ENCODE peak calls at places on chromosome 17, in four cellular contexts. S is upper lobe of right lung, X is GM12878, E is fibroblast of lung. H is an unnamed sample.

GRCh38 chr17:20281860-20282259 is 185.5 kb downstream of the LGALS9B start:
- DNase-seq in S (peak; percentile 82), X (no peak), E (peak; percentile 19), H (no peak)

GRCh38 chr17:5619088-5619740 is 34.9 kb upstream of the NLRP1 start:
- DNase-seq in S (no peak), X (peak; percentile 37), E (no peak), H (no peak)

GRCh38 chr17:2706911-2707510 is 4.6 kb downstream of the CLUH start:
- DNase-seq in S (no peak), X (no peak), E (no peak), H (peak; percentile 33)

GRCh38 chr17:69763503-69763902 is 311.5 kb upstream of the KCNJ16 start:
- DNase-seq in S (no peak), X (no peak), E (peak; percentile 69), H (no peak)

GRCh38 chr17:60077672-60078519 is 825 bp downstream of the HEATR6 start:
- DNase-seq in S (no peak), X (no peak), E (peak; percentile 30), H (no peak)

GRCh38 chr17:13736915-13737314 is 135.2 kb upstream of the HS3ST3A1 start:
- DNase-seq in S (no peak), X (no peak), E (peak; percentile 88), H (no peak)

GRCh38 chr17:76682306-76682705 is 28.5 kb downstream of the MXRA7 start:
- DNase-seq in S (no peak), X (no peak), E (peak; percentile 90), H (no peak)

GRCh38 chr17:32504166-32504990 is 17.6 kb downstream of the CDK5R1 start:
- DNase-seq in S (peak; percentile 72), X (no peak), E (peak; percentile 59), H (no peak)

GRCh38 chr17:19867654-19868395 is at the start of gene ULK2:
- DNase-seq in S (peak; percentile 84), X (no peak), E (peak; percentile 84), H (peak; percentile 85)

GRCh38 chr17:74149597-74150427 is 53.7 kb upstream of the RPL38 start:
- DNase-seq in S (no peak), X (no peak), E (no peak), H (no peak)

GRCh38 chr17:41512789-41513547 is 5.7 kb downstream of the KRT15 start:
- DNase-seq in S (no peak), X (no peak), E (no peak), H (no peak)

GRCh38 chr17:57755479-57756070 is 10.5 kb upstream of the CCDC182 start:
- DNase-seq in S (no peak), X (no peak), E (no peak), H (no peak)

GRCh38 chr17:58531661-58532554 is 17.5 kb upstream of the MTMR4 start:
- DNase-seq in S (peak; percentile 79), X (no peak), E (peak; percentile 48), H (peak; percentile 37)

GRCh38 chr17:10628756-10629155 is 28.4 kb downstream of the MYH3 start:
- DNase-seq in S (no peak), X (no peak), E (no peak), H (no peak)

GRCh38 chr17:6454495-6455320 is 10.5 kb downstream of the PIMREG start:
- DNase-seq in S (peak; percentile 61), X (no peak), E (no peak), H (no peak)

GRCh38 chr17:58702708-58703107 is 10.3 kb downstream of the RAD51C start:
- DNase-seq in S (no peak), X (no peak), E (no peak), H (no peak)

GRCh38 chr17:21351366-21352065 is 24.6 kb upstream of the KCNJ12 start:
- DNase-seq in S (peak; percentile 31), X (no peak), E (no peak), H (no peak)

GRCh38 chr17:30336369-30337171 is 2.7 kb upstream of the TMIGD1 start:
- DNase-seq in S (no peak), X (no peak), E (peak; percentile 36), H (no peak)

GRCh38 chr17:66468241-66469087 is 166.1 kb downstream of the PRKCA start:
- DNase-seq in S (no peak), X (peak; percentile 1), E (peak; percentile 40), H (no peak)

GRCh38 chr17:82289822-82290541 is 16.5 kb upstream of the CSNK1D start:
- DNase-seq in S (peak; percentile 55), X (no peak), E (no peak), H (no peak)
- H3K27ac ChIP-seq in S (peak overlapping the region; percentile 24), X (no peak overlapping the region), E (no peak overlapping the region), H (no peak overlapping the region)

GRCh38 chr17:79784353-79785016 is 6.5 kb downstream of the CBX2 start:
- DNase-seq in S (no peak), X (no peak), E (no peak), H (no peak)
- H3K36me3 ChIP-seq in S (no peaks in the 10 kb centered on the region), X (no peaks in the 10 kb centered on the region), E (peaks cover 1% of the 10 kb centered on the region), H (no peaks in the 10 kb centered on the region)

DNA sequence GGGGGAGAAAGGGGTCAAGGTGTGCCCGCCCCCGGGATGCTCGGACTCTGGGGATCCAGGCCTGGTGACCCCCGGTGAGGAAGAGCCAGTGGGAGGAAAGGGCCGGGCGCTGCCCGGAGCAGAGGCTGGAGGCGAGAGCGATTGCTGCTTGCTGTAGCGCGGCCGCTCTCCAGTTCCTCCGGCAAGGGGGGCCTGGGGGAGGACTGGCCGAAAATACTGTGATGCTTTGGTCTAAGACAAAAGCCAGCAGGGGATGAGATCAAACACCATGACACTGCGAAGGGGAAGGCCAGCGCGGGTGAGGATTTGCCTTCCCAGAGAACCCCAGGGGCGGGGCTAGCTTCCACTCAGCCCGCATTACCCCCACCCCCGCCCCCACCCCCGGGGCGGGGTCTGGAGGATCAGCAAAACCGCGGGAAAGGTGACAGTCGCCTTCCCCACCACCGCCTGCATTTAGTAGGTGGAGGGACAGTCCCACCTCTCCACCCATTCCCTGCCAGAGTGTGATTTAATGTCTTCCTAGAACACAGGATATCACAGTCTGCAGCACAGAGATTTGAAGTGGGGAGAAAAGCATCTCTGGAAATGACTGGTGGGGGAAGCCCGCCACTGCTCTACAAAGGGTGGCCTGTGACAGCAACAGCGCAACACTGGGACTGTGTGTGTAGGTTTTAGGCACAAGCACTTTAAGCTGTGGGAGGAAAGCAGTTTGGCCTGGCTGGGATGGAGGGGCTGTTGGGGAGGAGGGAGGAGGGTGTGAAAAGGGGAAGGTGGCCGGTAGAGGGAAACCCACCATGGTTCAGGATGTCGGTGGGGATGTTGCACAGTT is 25.7 kb downstream of the MRC2 start:
- DNase-seq in S (peak; percentile 90), X (peak; percentile 64), E (peak; percentile 57), H (peak; percentile 79)
- H3K27ac ChIP-seq in S (peak overlapping the region; percentile 86), X (no peak overlapping the region), E (peak overlapping the region; percentile 85), H (peak overlapping the region; percentile 67)

GRCh38 chr17:45243750-45244149 is 18.1 kb downstream of the SPATA32 start:
- DNase-seq in S (no peak), X (no peak), E (no peak), H (no peak)
- H3K36me3 ChIP-seq in S (peaks cover 35% of the 10 kb centered on the region), X (peaks cover 49% of the 10 kb centered on the region), E (no peaks in the 10 kb centered on the region), H (no peaks in the 10 kb centered on the region)

GRCh38 chr17:80662557-80662956 is 117.9 kb downstream of the RPTOR start:
- DNase-seq in S (no peak), X (no peak), E (no peak), H (no peak)

GRCh38 chr17:80665792-80666191 is 121.2 kb downstream of the RPTOR start:
- DNase-seq in S (no peak), X (no peak), E (no peak), H (no peak)

GRCh38 chr17:80663783-80664206 is 119.2 kb downstream of the RPTOR start:
- DNase-seq in S (no peak), X (no peak), E (peak; percentile 45), H (no peak)

GRCh38 chr17:80666867-80667266 is 122.2 kb downstream of the RPTOR start:
- DNase-seq in S (no peak), X (no peak), E (peak; percentile 34), H (no peak)

GRCh38 chr17:80664217-80664780 is 119.7 kb downstream of the RPTOR start:
- DNase-seq in S (no peak), X (no peak), E (no peak), H (no peak)
- H3K27ac ChIP-seq in S (peak overlapping the region; percentile 42), X (no peak overlapping the region), E (peak overlapping the region; percentile 52), H (no peak overlapping the region)

DNA sequence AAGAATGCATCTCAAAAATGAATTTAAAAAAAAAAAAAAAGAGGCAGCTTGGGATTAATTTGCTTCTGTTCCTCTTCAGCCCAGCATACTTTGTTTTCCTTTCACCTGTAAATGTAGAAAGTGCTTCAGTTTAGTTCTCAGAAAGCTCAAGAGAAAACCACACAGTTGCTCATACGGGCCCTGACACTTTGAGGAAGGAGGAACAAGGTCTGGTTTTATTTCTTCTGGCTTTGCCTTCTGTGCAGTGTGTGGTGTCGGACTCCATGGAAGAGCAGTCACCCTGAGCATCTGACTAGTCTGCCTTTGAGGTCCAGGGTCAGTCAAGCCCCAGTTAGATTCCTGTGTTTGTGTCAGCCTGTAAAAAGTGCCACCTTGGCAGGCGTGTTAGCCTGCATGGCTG is 27.6 kb downstream of the NMT1 start:
- DNase-seq in S (no peak), X (no peak), E (no peak), H (no peak)
- H3K36me3 ChIP-seq in S (peaks cover 86% of the 10 kb centered on the region), X (peaks cover 30% of the 10 kb centered on the region), E (peaks cover 18% of the 10 kb centered on the region), H (peaks cover 26% of the 10 kb centered on the region)

GRCh38 chr17:50266384-50267073 is 7.7 kb upstream of the TMEM92 start:
- DNase-seq in S (peak; percentile 84), X (no peak), E (peak; percentile 92), H (peak; percentile 31)
- H3K27ac ChIP-seq in S (peak overlapping the region; percentile 3), X (no peak overlapping the region), E (peak overlapping the region; percentile 57), H (no peak overlapping the region)

DNA sequence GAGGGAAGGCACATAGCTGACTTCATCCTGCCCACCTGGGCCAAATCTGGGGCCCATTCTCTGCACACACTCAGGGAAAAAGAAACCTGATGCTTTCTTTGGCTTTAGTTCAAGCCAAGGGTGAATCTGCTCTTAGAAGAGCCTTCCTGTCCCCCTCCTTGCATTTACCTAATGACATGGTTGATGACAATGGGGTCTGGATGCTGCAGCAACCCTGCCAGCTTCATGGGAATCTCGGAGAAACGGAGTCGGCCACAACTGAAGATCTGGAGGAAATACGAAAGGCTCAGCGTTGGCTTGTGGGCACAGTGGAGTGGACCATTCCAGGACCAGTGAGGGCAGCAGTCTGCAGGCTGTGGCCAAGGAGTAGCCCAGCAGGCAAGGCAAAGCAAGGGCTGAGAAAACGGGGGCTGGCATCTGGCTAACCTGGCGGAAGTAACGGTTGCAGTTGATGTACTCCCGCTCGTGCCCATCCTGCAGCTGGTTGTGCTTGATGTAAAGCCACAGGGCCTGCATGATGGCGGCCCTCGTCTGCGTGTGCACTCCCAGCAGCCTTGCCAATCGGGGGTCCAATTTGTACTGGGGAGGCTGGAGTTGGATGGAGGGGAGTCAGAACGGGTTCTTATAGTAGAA is 6.4 kb upstream of the FTSJ3 start:
- DNase-seq in S (no peak), X (no peak), E (no peak), H (no peak)
- H3K36me3 ChIP-seq in S (peaks cover 86% of the 10 kb centered on the region), X (peaks cover 48% of the 10 kb centered on the region), E (peaks cover 40% of the 10 kb centered on the region), H (peaks cover 55% of the 10 kb centered on the region)

H was measured in pancreas.